ENCODE peak calls at places on chromosomes 5 and 9, in seven cellular contexts. R is CD8-positive, alpha-beta memory T cell; D is tibial nerve; A is IMR-90; L is fibroblast of lung; Y is colonic mucosa; Z is body of pancreas. G is an unnamed sample.

GRCh38 chr9:94860678-94861588 is 134.4 kb downstream of the AOPEP start:
- DNase-seq in R (peak), D (no peak), A (peak), L (peak), Y (peak), Z (peak), G (no peak)

GRCh38 chr9:100583019-100583802 is 5.3 kb downstream of the CAVIN4 start:
- DNase-seq in R (no peak), D (no peak), A (no peak), L (no peak), Y (no peak), Z (no peak), G (no peak)

GRCh38 chr9:103304797-103305196 is 309.7 kb downstream of the CYLC2 start:
- DNase-seq in R (no peak), D (no peak), A (no peak), L (no peak), Y (no peak), Z (no peak), G (no peak)

GRCh38 chr9:70677336-70677735 is 262.9 kb upstream of the KLF9 start:
- DNase-seq in R (no peak), D (no peak), A (peak), L (no peak), Y (no peak), Z (no peak), G (no peak)

GRCh38 chr9:99868845-99869244 is 37.6 kb upstream of the STX17 start:
- DNase-seq in R (no peak), D (no peak), A (peak), L (no peak), Y (no peak), Z (no peak), G (no peak)

GRCh38 chr5:56900858-56901578 is 8.4 kb upstream of the SETD9 start:
- DNase-seq in R (peak), D (peak), A (peak), L (peak), Y (peak), Z (peak), G (no peak)

GRCh38 chr9:34540826-34541225 is 18.0 kb upstream of the ENHO start:
- DNase-seq in R (no peak), D (no peak), A (peak), L (peak), Y (no peak), Z (no peak), G (no peak)

GRCh38 chr5:6744841-6745705 is 31.8 kb downstream of the TENT4A start:
- DNase-seq in R (no peak), D (no peak), A (no peak), L (no peak), Y (no peak), Z (no peak), G (no peak)

DNA sequence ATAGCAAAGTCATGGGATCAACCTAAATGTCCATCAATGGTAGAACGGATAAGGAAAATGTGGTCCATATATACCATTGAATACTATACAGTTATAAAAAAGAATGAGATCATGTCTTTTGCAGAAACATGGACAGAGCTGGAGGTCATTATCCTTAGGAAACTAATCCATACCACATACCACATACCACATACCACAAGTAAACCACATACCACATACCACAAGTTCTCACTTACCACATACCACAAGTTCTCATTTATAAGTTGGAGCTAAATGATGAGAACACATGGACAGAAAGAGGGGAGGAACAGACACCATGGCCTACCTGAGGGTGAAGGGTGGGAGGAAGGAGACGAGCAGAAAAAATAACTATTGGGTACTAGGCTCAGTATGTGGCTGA is 154.6 kb upstream of the GHR start:
- DNase-seq in R (no peak), D (no peak), A (peak), L (peak), Y (no peak), Z (no peak), G (no peak)
- H3K27ac ChIP-seq in R (no peak), D (no peak), A (no peak), L (no peak), Y (no peak), Z (no peak), G (no peak)

DNA sequence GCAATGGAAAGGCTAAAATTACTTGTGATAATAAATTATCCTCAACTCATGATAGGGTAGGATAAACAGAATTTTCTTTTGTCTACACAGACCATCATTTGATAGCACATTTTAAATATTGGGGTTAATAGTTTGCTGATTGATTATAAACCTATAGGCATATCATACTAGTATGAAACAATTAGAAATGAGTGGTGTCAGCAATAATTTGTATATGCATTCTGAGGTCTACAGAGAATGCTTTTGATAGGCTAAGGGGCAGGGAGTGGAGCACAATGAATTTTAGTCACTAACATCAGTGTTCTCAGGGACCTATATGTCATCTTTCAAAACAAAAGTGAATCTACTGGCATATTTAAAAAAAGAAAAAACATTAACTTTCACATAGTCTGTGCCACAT is 27.8 kb upstream of the NADK2 start:
- DNase-seq in R (no peak), D (no peak), A (no peak), L (no peak), Y (no peak), Z (no peak), G (no peak)
- H3K27ac ChIP-seq in R (no peak), D (no peak), A (no peak), L (no peak), Y (no peak), Z (no peak), G (no peak)

DNA sequence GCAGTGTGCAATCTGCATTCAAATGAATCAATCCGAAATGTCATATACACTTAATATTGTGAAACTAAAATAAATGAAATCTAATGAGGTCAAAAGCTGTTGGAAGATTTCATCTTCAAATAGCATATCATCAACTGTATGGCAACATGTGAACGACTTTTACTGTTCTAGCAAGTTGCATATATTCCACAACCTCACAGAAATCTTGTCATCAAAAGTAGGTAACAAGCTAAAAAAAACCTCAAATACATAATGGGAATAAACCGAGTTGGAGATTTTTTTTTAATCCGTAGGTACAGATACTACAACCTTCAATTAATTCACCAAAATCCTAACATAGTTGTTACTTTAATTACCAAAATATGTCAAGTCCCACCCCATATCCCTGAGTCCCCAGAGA is 1.1 kb downstream of the PTBP3 start:
- DNase-seq in R (no peak), D (no peak), A (no peak), L (no peak), Y (no peak), Z (no peak), G (no peak)
- H3K27ac ChIP-seq in R (peak), D (peak), A (no peak), L (peak), Y (peak), Z (peak), G (no peak)

GRCh38 chr5:119269061-119269579 is 86.7 kb upstream of the TNFAIP8 start:
- DNase-seq in R (no peak), D (peak), A (peak), L (peak), Y (peak), Z (peak), G (no peak)
- H3K27ac ChIP-seq in R (peak), D (peak), A (peak), L (peak), Y (peak), Z (peak), G (no peak)

GRCh38 chr5:172362755-172363154 is 79.2 kb upstream of the UBTD2 start:
- DNase-seq in R (no peak), D (no peak), A (peak), L (no peak), Y (no peak), Z (no peak), G (no peak)
- H3K27ac ChIP-seq in R (no peak), D (no peak), A (peak), L (peak), Y (no peak), Z (no peak), G (no peak)